ENCODE peak calls at places on chromosomes 5 and 9, in four cellular contexts. P is dorsolateral prefrontal cortex, H is HFFc6, E is GM23338. M is an unnamed sample.

GRCh38 chr9:120343416-120343815 is 236.6 kb downstream of the CDK5RAP2 start:
- DNase-seq in P (no peak), H (no peak), E (no peak), M (no peak)

GRCh38 chr9:14353222-14354056 is 39.5 kb upstream of the NFIB start:
- DNase-seq in P (peak), H (peak), E (peak), M (peak)

GRCh38 chr9:129609486-129610192 is 11.3 kb downstream of the C9orf50 start:
- DNase-seq in P (no peak), H (peak), E (no peak), M (no peak)

GRCh38 chr9:26271495-26272122 is 593.4 kb upstream of the TUSC1 start:
- DNase-seq in P (no peak), H (no peak), E (no peak), M (no peak)

GRCh38 chr9:92671323-92671722 is 1.4 kb upstream of the IPPK start:
- DNase-seq in P (peak), H (peak), E (peak), M (no peak)

GRCh38 chr5:62256161-62257017 is 49.6 kb upstream of the KIF2A start:
- DNase-seq in P (no peak), H (no peak), E (no peak), M (no peak)

GRCh38 chr5:151139015-151139414 is 18.6 kb downstream of the ANXA6 start:
- DNase-seq in P (no peak), H (no peak), E (no peak), M (no peak)

GRCh38 chr9:108443741-108444140 is 412.0 kb downstream of the ACTL7B start:
- DNase-seq in P (no peak), H (peak), E (no peak), M (no peak)

GRCh38 chr5:42642006-42642405 is 114.6 kb upstream of the CCDC152 start:
- DNase-seq in P (no peak), H (no peak), E (no peak), M (no peak)

GRCh38 chr9:121886759-121887485 is 206.2 kb downstream of the TTLL11 start:
- DNase-seq in P (no peak), H (no peak), E (no peak), M (no peak)

GRCh38 chr5:106311230-106311629 is 1359.5 kb downstream of the EFNA5 start:
- DNase-seq in P (no peak), H (no peak), E (no peak), M (no peak)

GRCh38 chr5:115461506-115462290 is 82.9 kb downstream of the FEM1C start:
- DNase-seq in P (no peak), H (peak), E (no peak), M (no peak)

GRCh38 chr5:116479776-116480675 is 94.6 kb downstream of the SEMA6A start:
- DNase-seq in P (no peak), H (no peak), E (no peak), M (no peak)

GRCh38 chr5:90306613-90307012 is 102.9 kb downstream of the CETN3 start:
- DNase-seq in P (no peak), H (no peak), E (no peak), M (no peak)

GRCh38 chr5:68088302-68088701 is 127.3 kb upstream of the PIK3R1 start:
- DNase-seq in P (no peak), H (peak), E (no peak), M (no peak)

GRCh38 chr9:69809304-69809863 is 11.2 kb upstream of the CFAP95 start:
- DNase-seq in P (no peak), H (peak), E (peak), M (no peak)

GRCh38 chr5:170892201-170892600 is 30.4 kb downstream of the RANBP17 start:
- DNase-seq in P (no peak), H (peak), E (no peak), M (no peak)

GRCh38 chr9:134342746-134343115 is 16.5 kb downstream of the RXRA start:
- DNase-seq in P (no peak), H (no peak), E (no peak), M (peak)

GRCh38 chr5:143742951-143743350 is 69.0 kb upstream of the HMHB1 start:
- DNase-seq in P (no peak), H (no peak), E (no peak), M (no peak)

GRCh38 chr9:114207845-114208244 is 52.5 kb downstream of the COL27A1 start:
- DNase-seq in P (no peak), H (no peak), E (no peak), M (no peak)

GRCh38 chr5:68074633-68075032 is 140.9 kb upstream of the PIK3R1 start:
- DNase-seq in P (no peak), H (no peak), E (no peak), M (no peak)

GRCh38 chr5:20077186-20077585 is 89.2 kb upstream of the CDH18 start:
- DNase-seq in P (no peak), H (no peak), E (no peak), M (no peak)

GRCh38 chr5:143197260-143197656 is 206.2 kb downstream of the NR3C1 start:
- DNase-seq in P (no peak), H (peak), E (no peak), M (no peak)

GRCh38 chr5:59041355-59041754 is 458.5 kb downstream of the RAB3C start:
- DNase-seq in P (no peak), H (no peak), E (no peak), M (no peak)

GRCh38 chr5:177087707-177088005 is 941 bp downstream of the FGFR4 start:
- DNase-seq in P (no peak), H (no peak), E (no peak), M (no peak)

GRCh38 chr5:175521313-175521833 is 43.0 kb downstream of the SFXN1 start:
- DNase-seq in P (no peak), H (no peak), E (no peak), M (no peak)

GRCh38 chr5:150146862-150147579 is 8.6 kb downstream of the PDGFRB start:
- DNase-seq in P (no peak), H (no peak), E (no peak), M (no peak)

GRCh38 chr5:140262221-140262620 is 40.7 kb downstream of the PFDN1 start:
- DNase-seq in P (no peak), H (no peak), E (no peak), M (no peak)
- TF ChIP-seq CTCF in P (no peak), H (no peak), E (no peak), M (no peak)

DNA sequence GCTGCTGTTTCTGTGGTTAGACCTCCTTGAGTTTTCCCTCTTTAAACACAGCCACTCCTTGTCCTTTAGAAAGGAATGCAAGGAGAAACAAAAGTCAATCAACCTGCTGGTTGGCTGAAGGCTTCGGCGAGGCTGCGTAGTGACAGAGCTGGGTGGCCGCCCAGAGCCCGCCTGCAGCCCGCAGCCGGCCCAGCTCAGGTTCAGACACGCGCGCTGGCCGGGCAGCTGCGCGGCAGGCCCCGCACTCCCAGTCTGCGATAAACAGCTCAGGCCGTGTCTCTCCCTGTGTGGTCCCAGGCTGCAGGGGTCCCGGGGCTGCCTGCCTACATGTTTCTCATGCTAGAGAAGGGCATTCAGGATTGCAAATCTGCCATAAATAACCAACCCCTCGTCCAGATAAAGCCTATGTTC is 115.4 kb downstream of the HSD17B3 start:
- DNase-seq in P (no peak), H (no peak), E (peak), M (no peak)
- TF ChIP-seq CTCF in P (no peak), H (no peak), E (no peak), M (no peak)

DNA sequence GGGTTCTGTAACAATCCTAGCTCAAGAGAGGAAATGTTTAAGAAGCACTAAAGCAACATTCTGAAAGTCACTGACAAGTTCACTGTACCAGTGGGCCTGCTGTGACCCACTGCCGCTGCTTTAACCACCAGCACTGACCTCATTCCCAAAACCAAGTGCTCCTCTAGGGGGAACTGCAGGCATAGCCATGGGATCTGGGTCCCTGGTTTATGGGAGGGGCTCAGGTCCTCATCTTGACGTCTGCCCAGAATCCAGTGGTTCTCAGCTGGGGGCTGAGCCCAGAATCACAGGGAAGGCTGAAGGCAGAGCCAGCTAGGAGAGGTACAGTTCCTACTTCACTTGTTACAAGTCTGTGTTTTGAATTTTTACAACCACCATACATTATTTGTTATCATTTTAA is 36.1 kb upstream of the SLC2A8 start:
- DNase-seq in P (no peak), H (no peak), E (peak), M (no peak)
- TF ChIP-seq CTCF in P (peak), H (no peak), E (peak), M (no peak)

GRCh38 chr5:137891849-137892248 is 2.6 kb downstream of the PKD2L2 start:
- DNase-seq in P (no peak), H (no peak), E (no peak), M (no peak)
- TF ChIP-seq CTCF in P (peak), H (peak), E (no peak), M (no peak)

DNA sequence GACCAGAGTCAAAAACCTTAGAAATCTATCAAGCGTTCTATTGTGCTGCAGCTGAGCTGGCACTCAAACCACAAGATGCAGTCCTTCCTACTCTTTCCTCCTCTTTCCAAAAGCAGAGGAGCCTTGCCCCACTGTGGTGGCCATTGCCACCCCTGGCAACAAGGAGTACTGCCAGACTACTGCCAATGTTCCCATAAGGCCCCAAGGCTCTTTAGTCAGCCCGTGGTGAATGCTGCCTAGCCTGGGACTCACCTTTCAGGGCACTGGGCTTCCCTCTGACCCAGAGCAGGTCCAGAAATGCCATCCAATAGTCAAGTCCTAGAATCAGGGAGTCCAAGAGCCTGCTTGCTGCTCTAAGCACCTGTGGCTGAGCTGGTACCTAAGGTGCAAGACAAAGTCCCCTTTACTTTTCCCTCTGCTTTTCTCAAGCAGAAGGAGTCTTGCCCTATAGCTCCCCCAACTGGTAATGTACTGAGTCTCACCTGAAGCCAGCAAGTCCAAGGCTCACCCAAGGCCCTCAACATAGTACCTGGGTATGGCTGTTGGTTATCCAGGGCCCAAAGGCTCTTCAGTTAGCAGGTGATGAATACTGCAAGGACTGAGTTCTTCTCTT is 219.4 kb downstream of the ATPSCKMT start:
- DNase-seq in P (no peak), H (peak), E (peak), M (no peak)
- TF ChIP-seq CTCF in P (no peak), H (peak), E (peak), M (peak)

GRCh38 chr9:6488395-6488794 is 75.4 kb downstream of the UHRF2 start:
- DNase-seq in P (no peak), H (no peak), E (peak), M (no peak)
- TF ChIP-seq CTCF in P (no peak), H (peak), E (peak), M (no peak)

GRCh38 chr5:96087939-96088338 is 126.3 kb upstream of the ELL2 start:
- DNase-seq in P (no peak), H (no peak), E (no peak), M (no peak)
- TF ChIP-seq CTCF in P (no peak), H (no peak), E (no peak), M (no peak)

DNA sequence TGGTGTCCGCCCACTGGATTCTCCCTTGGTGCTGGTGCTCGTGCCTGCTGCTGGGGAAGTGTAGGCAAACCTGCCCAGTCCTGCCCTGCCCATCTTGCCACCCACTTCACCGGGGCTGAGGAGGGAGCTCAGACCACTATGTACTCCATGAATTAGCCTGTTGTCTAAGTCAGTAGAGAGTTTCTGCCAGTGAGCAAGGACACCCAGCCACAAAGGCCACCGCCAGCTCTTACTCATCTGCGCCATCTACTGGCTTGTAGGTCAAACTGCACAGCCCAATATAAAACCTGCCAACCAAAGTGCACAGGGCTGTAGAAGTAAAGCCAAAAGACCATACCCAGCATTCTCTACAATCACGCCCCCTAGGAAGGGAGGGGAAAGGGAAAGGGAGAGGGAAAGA is 102.3 kb downstream of the GLIS3 start:
- DNase-seq in P (no peak), H (no peak), E (peak), M (no peak)
- TF ChIP-seq CTCF in P (peak), H (peak), E (peak), M (peak)

GRCh38 chr5:173331956-173332479 is 3.8 kb upstream of the STC2 start:
- DNase-seq in P (peak), H (peak), E (peak), M (peak)

GRCh38 chr5:173330856-173331206 is 2.6 kb upstream of the STC2 start:
- DNase-seq in P (no peak), H (no peak), E (no peak), M (no peak)

GRCh38 chr5:173331287-173331686 is 3.1 kb upstream of the STC2 start:
- DNase-seq in P (no peak), H (no peak), E (no peak), M (no peak)

GRCh38 chr5:173334808-173335207 is 6.6 kb upstream of the STC2 start:
- DNase-seq in P (no peak), H (no peak), E (no peak), M (no peak)

GRCh38 chr5:173333900-173334685 is 5.9 kb upstream of the STC2 start:
- DNase-seq in P (no peak), H (peak), E (no peak), M (no peak)
- TF ChIP-seq CTCF in P (no peak), H (no peak), E (no peak), M (no peak)

DNA sequence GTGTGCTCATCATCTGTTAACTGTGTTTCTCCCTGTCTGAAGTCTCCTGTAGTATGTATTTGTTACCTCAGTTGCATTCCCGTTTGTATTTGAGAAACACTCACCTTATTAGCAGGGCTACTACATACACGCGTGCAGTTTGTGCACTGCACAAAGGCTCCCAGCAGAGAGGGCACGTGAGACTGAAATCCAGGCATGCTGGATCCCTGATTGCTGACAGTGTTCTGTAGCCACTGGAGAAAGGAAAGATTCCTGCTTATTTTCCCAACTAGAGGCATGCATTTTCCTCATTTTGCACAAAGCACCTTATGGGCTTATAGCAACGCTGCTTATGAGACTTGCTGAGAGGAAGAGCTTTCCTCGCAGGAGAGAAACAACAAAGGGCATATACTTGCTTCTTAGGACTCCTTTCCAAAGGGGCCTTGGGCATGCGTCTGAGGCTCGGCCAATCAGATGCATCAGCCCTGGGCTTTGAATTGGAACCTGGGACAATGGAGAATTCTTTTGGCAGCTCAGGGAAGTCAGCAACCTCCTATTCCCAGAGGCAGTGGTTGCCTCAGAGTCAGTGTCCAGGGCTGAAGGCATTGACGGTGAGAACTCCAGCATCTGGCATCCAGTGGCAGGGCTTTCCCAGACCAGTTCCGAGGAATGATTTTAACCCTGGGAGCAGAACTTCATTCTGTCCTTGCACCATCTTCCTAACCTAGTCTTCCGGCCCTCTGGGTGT is 9.9 kb upstream of the MEGF10 start:
- DNase-seq in P (no peak), H (no peak), E (peak), M (no peak)
- TF ChIP-seq CTCF in P (no peak), H (no peak), E (peak), M (peak)

M was measured in D721Med.